ENCODE peak calls at places on chromosomes 6 and 20, in eight cellular contexts. L is glutamatergic neuron, H is psoas muscle, S is dorsolateral prefrontal cortex, J is ovary, Q is nephron progenitor cell, Y is foreskin fibroblast, V is cardiac muscle cell. E is an unnamed sample.

GRCh38 chr6:24306038-24306437 is 51.8 kb downstream of the DCDC2 start:
- DNase-seq in L (no peak), H (no peak), S (no peak), J (no peak), Q (no peak), Y (no peak), V (no peak), E (no peak)

GRCh38 chr20:41889871-41890224 is 271.7 kb upstream of the CHD6 start:
- DNase-seq in L (peak; percentile 26), H (no peak), S (no peak), J (no peak), Q (no peak), Y (no peak), V (no peak), E (no peak)

GRCh38 chr6:167787896-167788530 is 38.7 kb upstream of the AFDN start:
- DNase-seq in L (peak; percentile 59), H (no peak), S (no peak), J (no peak), Q (no peak), Y (no peak), V (no peak), E (no peak)

GRCh38 chr20:62812907-62813200 is 4.0 kb upstream of the COL9A3 start:
- DNase-seq in L (no peak), H (no peak), S (no peak), J (no peak), Q (no peak), Y (no peak), V (no peak), E (no peak)

GRCh38 chr6:168450921-168451320 is 9.9 kb downstream of the SMOC2 start:
- DNase-seq in L (no peak), H (no peak), S (no peak), J (no peak), Q (no peak), Y (no peak), V (no peak), E (no peak)

GRCh38 chr6:29926795-29927427 is 15.4 kb upstream of the HLA-A start:
- DNase-seq in L (peak; percentile 56), H (peak; percentile 81), S (peak; percentile 54), J (peak; percentile 75), Q (no peak), Y (peak; percentile 61), V (peak; percentile 83), E (peak; percentile 91)

GRCh38 chr6:127366281-127367022 is 23.0 kb upstream of the ECHDC1 start:
- DNase-seq in L (no peak), H (no peak), S (no peak), J (no peak), Q (no peak), Y (peak; percentile 93), V (peak; percentile 97), E (no peak)

GRCh38 chr6:132282696-132283095 is 118.6 kb downstream of the MOXD1 start:
- DNase-seq in L (no peak), H (no peak), S (no peak), J (no peak), Q (no peak), Y (no peak), V (no peak), E (no peak)

GRCh38 chr20:47263502-47264084 is 92.9 kb downstream of the ZMYND8 start:
- DNase-seq in L (no peak), H (peak; percentile 64), S (no peak), J (no peak), Q (no peak), Y (no peak), V (no peak), E (no peak)

GRCh38 chr6:150456902-150457643 is 88.3 kb downstream of the IYD start:
- DNase-seq in L (no peak), H (no peak), S (no peak), J (no peak), Q (no peak), Y (no peak), V (no peak), E (no peak)

GRCh38 chr20:19588731-19589130 is 169.3 kb upstream of the RIN2 start:
- DNase-seq in L (no peak), H (no peak), S (no peak), J (peak; percentile 35), Q (no peak), Y (no peak), V (no peak), E (no peak)

GRCh38 chr6:25883991-25884390 is 9.9 kb upstream of the SLC17A3 start:
- DNase-seq in L (no peak), H (no peak), S (no peak), J (no peak), Q (no peak), Y (peak; percentile 87), V (peak; percentile 93), E (no peak)

GRCh38 chr6:43966806-43967575 is 160.3 kb downstream of the MRPL14 start:
- DNase-seq in L (no peak), H (no peak), S (no peak), J (no peak), Q (no peak), Y (no peak), V (no peak), E (no peak)

GRCh38 chr6:105560611-105561066 is 157.8 kb upstream of the PREP start:
- DNase-seq in L (no peak), H (no peak), S (no peak), J (no peak), Q (no peak), Y (peak; percentile 25), V (no peak), E (peak; percentile 21)

GRCh38 chr6:4281341-4282293 is 146.2 kb upstream of the ECI2 start:
- DNase-seq in L (peak; percentile 63), H (peak; percentile 86), S (peak; percentile 72), J (peak; percentile 32), Q (peak; percentile 56), Y (no peak), V (peak; percentile 29), E (peak; percentile 54)

GRCh38 chr6:33689148-33689494 is 22.4 kb downstream of the UQCC2 start:
- DNase-seq in L (no peak), H (no peak), S (peak; percentile 33), J (no peak), Q (no peak), Y (no peak), V (no peak), E (no peak)

GRCh38 chr6:121463087-121463486 is 27.6 kb downstream of the GJA1 start:
- DNase-seq in L (no peak), H (no peak), S (no peak), J (no peak), Q (no peak), Y (no peak), V (no peak), E (no peak)

GRCh38 chr20:47256665-47257236 is 99.7 kb downstream of the ZMYND8 start:
- DNase-seq in L (no peak), H (no peak), S (no peak), J (no peak), Q (no peak), Y (no peak), V (no peak), E (no peak)

DNA sequence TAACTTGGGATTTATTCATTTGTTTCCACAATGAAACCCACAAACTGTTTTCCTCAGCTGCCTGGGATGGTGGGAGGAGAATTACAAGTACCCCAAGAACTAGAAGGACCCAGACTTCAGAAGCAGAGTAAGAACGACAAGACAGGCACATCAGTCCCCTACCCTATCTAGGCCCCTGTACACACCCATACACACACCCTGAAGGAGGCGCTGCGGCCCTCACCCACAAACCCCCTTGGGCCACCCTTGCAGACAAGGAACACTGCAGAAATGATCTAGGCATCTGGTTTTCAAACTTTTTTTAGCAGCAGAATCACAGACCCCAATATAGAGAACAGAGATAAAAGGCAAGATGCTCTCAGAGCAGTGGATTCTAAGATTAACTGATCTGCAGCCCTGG is 55.0 kb downstream of the TRERF1 start:
- DNase-seq in L (no peak), H (no peak), S (no peak), J (no peak), Q (no peak), Y (no peak), V (no peak), E (peak; percentile 56)
- TF ChIP-seq CTCF in L (no peak), H (no peak), S (no peak), J (no peak), Q (no peak), Y (no peak), V (peak; percentile 15), E (peak; percentile 19)

GRCh38 chr20:9454781-9455180 is 59.6 kb upstream of the LAMP5 start:
- DNase-seq in L (no peak), H (no peak), S (no peak), J (no peak), Q (no peak), Y (peak; percentile 23), V (no peak), E (no peak)

GRCh38 chr20:9460518-9460917 is 53.9 kb upstream of the LAMP5 start:
- DNase-seq in L (no peak), H (no peak), S (no peak), J (no peak), Q (no peak), Y (peak; percentile 57), V (peak; percentile 25), E (no peak)

GRCh38 chr20:9457055-9457454 is 57.3 kb upstream of the LAMP5 start:
- DNase-seq in L (no peak), H (no peak), S (no peak), J (no peak), Q (no peak), Y (no peak), V (no peak), E (no peak)

GRCh38 chr20:9458075-9458818 is 56.1 kb upstream of the LAMP5 start:
- DNase-seq in L (no peak), H (no peak), S (no peak), J (no peak), Q (no peak), Y (peak; percentile 53), V (peak; percentile 11), E (no peak)
- TF ChIP-seq CTCF in L (peak; percentile 36), H (no peak), S (no peak), J (no peak), Q (peak; percentile 22), Y (peak; percentile 31), V (peak; percentile 20), E (no peak)

DNA sequence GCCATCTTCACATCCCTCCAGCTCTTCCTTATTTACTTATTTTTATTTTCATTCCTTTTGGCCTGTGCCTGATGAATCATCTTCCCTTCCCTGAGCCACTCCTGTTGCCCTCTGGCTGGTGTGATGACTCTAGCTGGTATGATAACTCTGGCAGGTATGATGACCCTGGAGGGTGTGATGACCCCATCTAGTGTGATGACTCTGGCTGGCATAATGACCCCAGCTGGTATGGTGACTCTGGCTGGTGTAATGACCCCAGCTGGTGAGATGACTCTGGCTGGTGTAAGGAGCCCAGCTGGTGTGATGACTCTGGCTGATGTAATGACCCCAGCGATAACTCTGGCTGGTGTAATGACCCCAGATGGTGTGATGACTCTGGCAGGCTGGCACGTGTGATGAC is 426.8 kb downstream of the QKI start:
- DNase-seq in L (no peak), H (no peak), S (no peak), J (no peak), Q (no peak), Y (no peak), V (no peak), E (no peak)
- TF ChIP-seq CTCF in L (no peak), H (no peak), S (no peak), J (no peak), Q (no peak), Y (no peak), V (no peak), E (no peak)

DNA sequence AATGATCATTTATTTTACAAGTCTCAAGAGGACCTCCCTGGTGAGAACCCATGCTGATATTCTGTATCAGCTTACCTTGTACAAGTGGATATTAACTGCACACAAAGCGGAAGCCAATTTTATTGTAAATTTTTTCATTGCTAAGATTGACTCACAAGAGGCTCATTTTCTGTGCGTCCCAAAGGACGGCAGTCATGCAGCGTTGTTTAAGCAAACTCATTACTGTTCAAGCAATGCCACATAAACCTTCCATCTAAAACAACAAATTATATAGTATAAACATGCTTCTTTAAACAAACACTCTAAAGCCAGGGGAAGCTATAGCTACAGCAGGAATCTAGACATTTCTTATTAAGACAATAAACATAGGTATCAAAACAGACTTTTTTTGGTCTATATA is 575.3 kb downstream of the FRK start:
- DNase-seq in L (no peak), H (no peak), S (no peak), J (no peak), Q (no peak), Y (no peak), V (no peak), E (no peak)
- TF ChIP-seq CTCF in L (no peak), H (no peak), S (no peak), J (no peak), Q (no peak), Y (no peak), V (no peak), E (no peak)

E was measured in activated CD8-positive, alpha-beta T cell treated with anti-CD3 and anti-CD28 coated beads for 36 hours.